ENCODE peak calls at places on chromosomes 4 and X, in six cellular contexts. One of them, this sample, is unnamed.

GRCh38 chr4:154485127-154485773 is 6.3 kb downstream of the DCHS2 start:
- DNase-seq in germinal center: no peak
- DNase-seq in NCI-H1694 treated with DMSO at 0.1 percent for 48 hours: no peak
- DNase-seq in T1000: no peak
- DNase-seq in heart right ventricle: no peak
- DNase-seq in NCI-H1436: no peak
- DNase-seq in this sample: no peak

GRCh38 chr4:38313999-38314561 is 349.9 kb upstream of the KLF3 start:
- DNase-seq in germinal center: no peak
- DNase-seq in NCI-H1694 treated with DMSO at 0.1 percent for 48 hours: no peak
- DNase-seq in T1000: peak; percentile 61
- DNase-seq in heart right ventricle: no peak
- DNase-seq in NCI-H1436: no peak
- DNase-seq in this sample: no peak

GRCh38 chr4:10808591-10808990 is 124.0 kb upstream of the CLNK start:
- DNase-seq in germinal center: no peak
- DNase-seq in NCI-H1694 treated with DMSO at 0.1 percent for 48 hours: peak; percentile 32
- DNase-seq in T1000: peak; percentile 21
- DNase-seq in heart right ventricle: no peak
- DNase-seq in NCI-H1436: no peak
- DNase-seq in this sample: no peak

GRCh38 chr4:7597281-7597680 is 162.6 kb upstream of the PSAPL1 start:
- DNase-seq in germinal center: no peak
- DNase-seq in NCI-H1694 treated with DMSO at 0.1 percent for 48 hours: no peak
- DNase-seq in T1000: no peak
- DNase-seq in heart right ventricle: no peak
- DNase-seq in NCI-H1436: no peak
- DNase-seq in this sample: no peak

GRCh38 chr4:153267013-153267412 is 62.8 kb downstream of the TRIM2 start:
- DNase-seq in germinal center: no peak
- DNase-seq in NCI-H1694 treated with DMSO at 0.1 percent for 48 hours: no peak
- DNase-seq in T1000: no peak
- DNase-seq in heart right ventricle: no peak
- DNase-seq in NCI-H1436: no peak
- DNase-seq in this sample: no peak

GRCh38 chrX:69614896-69615295 is 1.0 kb upstream of the EDA start:
- DNase-seq in germinal center: no peak
- DNase-seq in NCI-H1694 treated with DMSO at 0.1 percent for 48 hours: no peak
- DNase-seq in T1000: no peak
- DNase-seq in heart right ventricle: no peak
- DNase-seq in NCI-H1436: no peak
- DNase-seq in this sample: peak; percentile 64

GRCh38 chr4:10119773-10120172 is 3.2 kb upstream of the WDR1 start:
- DNase-seq in germinal center: no peak
- DNase-seq in NCI-H1694 treated with DMSO at 0.1 percent for 48 hours: no peak
- DNase-seq in T1000: no peak
- DNase-seq in heart right ventricle: no peak
- DNase-seq in NCI-H1436: no peak
- DNase-seq in this sample: no peak

GRCh38 chr4:85372986-85373385 is 102.0 kb upstream of the ARHGAP24 start:
- DNase-seq in germinal center: no peak
- DNase-seq in NCI-H1694 treated with DMSO at 0.1 percent for 48 hours: no peak
- DNase-seq in T1000: no peak
- DNase-seq in heart right ventricle: no peak
- DNase-seq in NCI-H1436: no peak
- DNase-seq in this sample: no peak

GRCh38 chr4:12116009-12116542 is 687.4 kb upstream of the HS3ST1 start:
- DNase-seq in germinal center: no peak
- DNase-seq in NCI-H1694 treated with DMSO at 0.1 percent for 48 hours: no peak
- DNase-seq in T1000: no peak
- DNase-seq in heart right ventricle: no peak
- DNase-seq in NCI-H1436: no peak
- DNase-seq in this sample: no peak

GRCh38 chrX:66676413-66676812 is 37.5 kb upstream of the EDA2R start:
- DNase-seq in germinal center: no peak
- DNase-seq in NCI-H1694 treated with DMSO at 0.1 percent for 48 hours: no peak
- DNase-seq in T1000: no peak
- DNase-seq in heart right ventricle: no peak
- DNase-seq in NCI-H1436: no peak
- DNase-seq in this sample: no peak

GRCh38 chr4:124934921-124935320 is 222.4 kb upstream of the ANKRD50 start:
- DNase-seq in germinal center: no peak
- DNase-seq in NCI-H1694 treated with DMSO at 0.1 percent for 48 hours: no peak
- DNase-seq in T1000: no peak
- DNase-seq in heart right ventricle: no peak
- DNase-seq in NCI-H1436: no peak
- DNase-seq in this sample: no peak

GRCh38 chrX:24668111-24668510 is 21.0 kb upstream of the PCYT1B start:
- DNase-seq in germinal center: no peak
- DNase-seq in NCI-H1694 treated with DMSO at 0.1 percent for 48 hours: no peak
- DNase-seq in T1000: no peak
- DNase-seq in heart right ventricle: no peak
- DNase-seq in NCI-H1436: no peak
- DNase-seq in this sample: no peak

GRCh38 chr4:26300314-26301307 is 20.2 kb upstream of the RBPJ start:
- DNase-seq in germinal center: no peak
- DNase-seq in NCI-H1694 treated with DMSO at 0.1 percent for 48 hours: no peak
- DNase-seq in T1000: no peak
- DNase-seq in heart right ventricle: no peak
- DNase-seq in NCI-H1436: no peak
- DNase-seq in this sample: no peak

GRCh38 chr4:169958629-169959028 is 67.6 kb downstream of the MFAP3L start:
- DNase-seq in germinal center: no peak
- DNase-seq in NCI-H1694 treated with DMSO at 0.1 percent for 48 hours: no peak
- DNase-seq in T1000: no peak
- DNase-seq in heart right ventricle: no peak
- DNase-seq in NCI-H1436: no peak
- DNase-seq in this sample: no peak

GRCh38 chr4:126267689-126268088 is 952.9 kb downstream of the FAT4 start:
- DNase-seq in germinal center: no peak
- DNase-seq in NCI-H1694 treated with DMSO at 0.1 percent for 48 hours: no peak
- DNase-seq in T1000: no peak
- DNase-seq in heart right ventricle: no peak
- DNase-seq in NCI-H1436: no peak
- DNase-seq in this sample: no peak

GRCh38 chr4:41792166-41792565 is 43.6 kb upstream of the PHOX2B start:
- DNase-seq in germinal center: no peak
- DNase-seq in NCI-H1694 treated with DMSO at 0.1 percent for 48 hours: no peak
- DNase-seq in T1000: no peak
- DNase-seq in heart right ventricle: no peak
- DNase-seq in NCI-H1436: no peak
- DNase-seq in this sample: no peak

GRCh38 chrX:108900333-108900732 is 164.0 kb upstream of the IRS4 start:
- DNase-seq in germinal center: no peak
- DNase-seq in NCI-H1694 treated with DMSO at 0.1 percent for 48 hours: no peak
- DNase-seq in T1000: no peak
- DNase-seq in heart right ventricle: no peak
- DNase-seq in NCI-H1436: no peak
- DNase-seq in this sample: no peak

GRCh38 chr4:169823685-169824084 is 65.9 kb upstream of the HPF1 start:
- DNase-seq in germinal center: no peak
- DNase-seq in NCI-H1694 treated with DMSO at 0.1 percent for 48 hours: no peak
- DNase-seq in T1000: no peak
- DNase-seq in heart right ventricle: peak; percentile 16
- DNase-seq in NCI-H1436: no peak
- DNase-seq in this sample: no peak

GRCh38 chrX:13468096-13468495 is 101.3 kb upstream of the EGFL6 start:
- DNase-seq in germinal center: no peak
- DNase-seq in NCI-H1694 treated with DMSO at 0.1 percent for 48 hours: no peak
- DNase-seq in T1000: no peak
- DNase-seq in heart right ventricle: no peak
- DNase-seq in NCI-H1436: no peak
- DNase-seq in this sample: peak; percentile 26

GRCh38 chr4:56086073-56086521 is 137.4 kb downstream of the CEP135 start:
- DNase-seq in germinal center: no peak
- DNase-seq in NCI-H1694 treated with DMSO at 0.1 percent for 48 hours: no peak
- DNase-seq in T1000: peak; percentile 56
- DNase-seq in heart right ventricle: no peak
- DNase-seq in NCI-H1436: no peak
- DNase-seq in this sample: no peak

GRCh38 chr4:76533314-76533713 is 98.3 kb downstream of the SHROOM3 start:
- DNase-seq in germinal center: no peak
- DNase-seq in NCI-H1694 treated with DMSO at 0.1 percent for 48 hours: no peak
- DNase-seq in T1000: no peak
- DNase-seq in heart right ventricle: no peak
- DNase-seq in NCI-H1436: no peak
- DNase-seq in this sample: no peak

GRCh38 chr4:74671074-74671698 is 123.1 kb downstream of the BTC start:
- DNase-seq in germinal center: no peak
- DNase-seq in NCI-H1694 treated with DMSO at 0.1 percent for 48 hours: peak; percentile 22
- DNase-seq in T1000: peak; percentile 57
- DNase-seq in heart right ventricle: no peak
- DNase-seq in NCI-H1436: no peak
- DNase-seq in this sample: peak; percentile 19

GRCh38 chr4:156437666-156438065 is 484.0 kb upstream of the CTSO start:
- DNase-seq in germinal center: no peak
- DNase-seq in NCI-H1694 treated with DMSO at 0.1 percent for 48 hours: no peak
- DNase-seq in T1000: no peak
- DNase-seq in heart right ventricle: no peak
- DNase-seq in NCI-H1436: no peak
- DNase-seq in this sample: no peak

GRCh38 chrX:57364145-57364544 is 77.6 kb downstream of the FAAH2 start:
- DNase-seq in germinal center: no peak
- DNase-seq in NCI-H1694 treated with DMSO at 0.1 percent for 48 hours: no peak
- DNase-seq in T1000: no peak
- DNase-seq in heart right ventricle: no peak
- DNase-seq in NCI-H1436: no peak
- DNase-seq in this sample: no peak

GRCh38 chr4:170102426-170102825 is 12.7 kb upstream of the AADAT start:
- DNase-seq in germinal center: no peak
- DNase-seq in NCI-H1694 treated with DMSO at 0.1 percent for 48 hours: no peak
- DNase-seq in T1000: no peak
- DNase-seq in heart right ventricle: no peak
- DNase-seq in NCI-H1436: no peak
- DNase-seq in this sample: no peak

GRCh38 chrX:15594371-15594770 is 6.4 kb downstream of the ACE2 start:
- DNase-seq in germinal center: no peak
- DNase-seq in NCI-H1694 treated with DMSO at 0.1 percent for 48 hours: no peak
- DNase-seq in T1000: no peak
- DNase-seq in heart right ventricle: no peak
- DNase-seq in NCI-H1436: no peak
- DNase-seq in this sample: no peak

GRCh38 chr4:144356941-144357381 is 216.4 kb upstream of the GYPA start:
- DNase-seq in germinal center: no peak
- DNase-seq in NCI-H1694 treated with DMSO at 0.1 percent for 48 hours: no peak
- DNase-seq in T1000: no peak
- DNase-seq in heart right ventricle: no peak
- DNase-seq in NCI-H1436: no peak
- DNase-seq in this sample: no peak

GRCh38 chr4:9898596-9899345 is 117.3 kb downstream of the DRD5 start:
- DNase-seq in germinal center: no peak
- DNase-seq in NCI-H1694 treated with DMSO at 0.1 percent for 48 hours: peak; percentile 14
- DNase-seq in T1000: no peak
- DNase-seq in heart right ventricle: peak; percentile 46
- DNase-seq in NCI-H1436: no peak
- DNase-seq in this sample: no peak